ENCODE peak calls at places on chromosomes 13 and 19, in five cellular contexts. One of them, this sample, is unnamed.

GRCh38 chr13:79810671-79811070 is 329.7 kb downstream of the NDFIP2 start:
- DNase-seq in brain microvascular endothelial cell: peak
- DNase-seq in astrocyte of the spinal cord: peak
- DNase-seq in OCI-LY7: no peak
- DNase-seq in IMR-90: peak
- DNase-seq in this sample: no peak

GRCh38 chr13:25659091-25659502 is 287.3 kb downstream of the ATP8A2 start:
- DNase-seq in brain microvascular endothelial cell: no peak
- DNase-seq in astrocyte of the spinal cord: no peak
- DNase-seq in OCI-LY7: no peak
- DNase-seq in IMR-90: no peak
- DNase-seq in this sample: no peak

GRCh38 chr13:98707309-98707999 is 45.0 kb downstream of the SLC15A1 start:
- DNase-seq in brain microvascular endothelial cell: no peak
- DNase-seq in astrocyte of the spinal cord: no peak
- DNase-seq in OCI-LY7: peak
- DNase-seq in IMR-90: no peak
- DNase-seq in this sample: no peak

GRCh38 chr13:97117388-97117910 is 104.7 kb upstream of the MBNL2 start:
- DNase-seq in brain microvascular endothelial cell: no peak
- DNase-seq in astrocyte of the spinal cord: no peak
- DNase-seq in OCI-LY7: no peak
- DNase-seq in IMR-90: no peak
- DNase-seq in this sample: no peak

GRCh38 chr19:6519289-6519688 is 11.5 kb upstream of the TNFSF9 start:
- DNase-seq in brain microvascular endothelial cell: peak
- DNase-seq in astrocyte of the spinal cord: peak
- DNase-seq in OCI-LY7: no peak
- DNase-seq in IMR-90: peak
- DNase-seq in this sample: no peak

GRCh38 chr19:10567696-10568443 is 909 bp downstream of the CDKN2D start:
- DNase-seq in brain microvascular endothelial cell: no peak
- DNase-seq in astrocyte of the spinal cord: no peak
- DNase-seq in OCI-LY7: no peak
- DNase-seq in IMR-90: no peak
- DNase-seq in this sample: no peak

GRCh38 chr19:4474504-4475136 is 2.5 kb downstream of the HDGFL2 start:
- DNase-seq in brain microvascular endothelial cell: peak
- DNase-seq in astrocyte of the spinal cord: peak
- DNase-seq in OCI-LY7: peak
- DNase-seq in IMR-90: peak
- DNase-seq in this sample: no peak

GRCh38 chr19:10979950-10980349 is 19.1 kb downstream of the SMARCA4 start:
- DNase-seq in brain microvascular endothelial cell: no peak
- DNase-seq in astrocyte of the spinal cord: no peak
- DNase-seq in OCI-LY7: peak
- DNase-seq in IMR-90: no peak
- DNase-seq in this sample: peak

GRCh38 chr13:43786766-43787517 is at the start of gene ENOX1:
- DNase-seq in brain microvascular endothelial cell: peak
- DNase-seq in astrocyte of the spinal cord: peak
- DNase-seq in OCI-LY7: peak
- DNase-seq in IMR-90: peak
- DNase-seq in this sample: peak

GRCh38 chr13:89900104-89900760 is 1447.3 kb upstream of the MIR17HG start:
- DNase-seq in brain microvascular endothelial cell: no peak
- DNase-seq in astrocyte of the spinal cord: no peak
- DNase-seq in OCI-LY7: no peak
- DNase-seq in IMR-90: no peak
- DNase-seq in this sample: no peak

GRCh38 chr13:92317066-92317465 is 909.5 kb upstream of the GPC6 start:
- DNase-seq in brain microvascular endothelial cell: peak
- DNase-seq in astrocyte of the spinal cord: peak
- DNase-seq in OCI-LY7: no peak
- DNase-seq in IMR-90: peak
- DNase-seq in this sample: no peak

GRCh38 chr19:6760606-6761005 is 6.6 kb downstream of the SH2D3A start:
- DNase-seq in brain microvascular endothelial cell: no peak
- DNase-seq in astrocyte of the spinal cord: no peak
- DNase-seq in OCI-LY7: no peak
- DNase-seq in IMR-90: no peak
- DNase-seq in this sample: no peak

GRCh38 chr19:30565680-30566079 is 193.5 kb downstream of the ZNF536 start:
- DNase-seq in brain microvascular endothelial cell: no peak
- DNase-seq in astrocyte of the spinal cord: no peak
- DNase-seq in OCI-LY7: no peak
- DNase-seq in IMR-90: no peak
- DNase-seq in this sample: no peak

GRCh38 chr13:59672445-59672844 is 491.3 kb downstream of the DIAPH3 start:
- DNase-seq in brain microvascular endothelial cell: no peak
- DNase-seq in astrocyte of the spinal cord: no peak
- DNase-seq in OCI-LY7: no peak
- DNase-seq in IMR-90: no peak
- DNase-seq in this sample: no peak

GRCh38 chr19:19407640-19407933 is 2.1 kb downstream of the GATAD2A start:
- DNase-seq in brain microvascular endothelial cell: no peak
- DNase-seq in astrocyte of the spinal cord: no peak
- DNase-seq in OCI-LY7: peak
- DNase-seq in IMR-90: no peak
- DNase-seq in this sample: no peak
- H3K4me3 ChIP-seq in brain microvascular endothelial cell: peak
- H3K4me3 ChIP-seq in astrocyte of the spinal cord: peak
- H3K4me3 ChIP-seq in OCI-LY7: peak
- H3K4me3 ChIP-seq in IMR-90: peak
- H3K4me3 ChIP-seq in this sample: peak

DNA sequence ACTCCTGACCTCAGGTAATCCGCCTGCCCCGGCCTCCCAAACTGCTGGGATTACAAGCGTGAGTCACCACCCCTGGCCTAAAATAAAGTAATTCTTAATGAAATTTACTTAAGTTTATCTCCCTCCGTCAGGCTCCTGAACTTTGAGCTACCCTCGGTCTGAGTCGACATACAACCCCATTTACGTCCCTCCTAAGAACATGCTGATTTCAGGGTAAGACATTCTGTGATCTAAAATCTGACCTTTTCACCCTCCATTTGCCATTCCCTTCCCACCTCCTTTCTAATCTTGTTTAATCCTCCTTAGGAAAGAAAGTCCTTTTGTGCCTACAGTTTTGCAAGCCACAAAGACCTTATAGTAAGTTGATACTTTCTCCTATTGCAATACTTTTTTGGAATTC is 143.4 kb downstream of the ZNF737 start:
- DNase-seq in brain microvascular endothelial cell: no peak
- DNase-seq in astrocyte of the spinal cord: no peak
- DNase-seq in OCI-LY7: no peak
- DNase-seq in IMR-90: no peak
- DNase-seq in this sample: no peak
- H3K4me3 ChIP-seq in brain microvascular endothelial cell: no peak
- H3K4me3 ChIP-seq in astrocyte of the spinal cord: no peak
- H3K4me3 ChIP-seq in OCI-LY7: peak
- H3K4me3 ChIP-seq in IMR-90: no peak
- H3K4me3 ChIP-seq in this sample: no peak

DNA sequence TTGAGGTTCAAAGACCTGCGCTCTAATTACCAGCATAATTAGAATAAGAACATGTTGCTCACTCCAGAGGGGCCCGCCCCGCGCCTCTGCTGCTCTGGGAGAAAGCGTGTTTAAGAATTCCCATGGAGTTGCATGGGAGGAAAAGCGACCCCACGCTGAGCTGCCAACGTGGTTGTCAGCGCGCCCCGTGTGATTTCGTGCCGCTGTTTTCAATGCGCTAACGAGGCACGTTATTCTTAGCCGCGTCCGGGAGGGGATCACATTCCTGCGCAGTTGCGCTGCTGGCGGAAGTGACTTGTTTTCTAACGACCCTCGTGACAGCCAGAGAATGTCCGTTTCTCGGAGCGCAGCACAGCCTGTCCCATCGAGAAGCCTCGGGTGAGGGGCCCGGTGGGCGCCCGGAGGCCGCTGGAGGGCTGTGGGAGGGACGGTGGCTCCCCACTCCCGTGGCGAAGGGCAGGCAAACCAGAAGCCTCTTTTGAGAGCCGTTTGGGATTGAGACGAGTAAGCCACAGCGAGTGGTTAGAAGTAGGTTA is 173.8 kb upstream of the SOX1 start:
- DNase-seq in brain microvascular endothelial cell: peak
- DNase-seq in astrocyte of the spinal cord: no peak
- DNase-seq in OCI-LY7: no peak
- DNase-seq in IMR-90: no peak
- DNase-seq in this sample: no peak
- H3K4me3 ChIP-seq in brain microvascular endothelial cell: peak
- H3K4me3 ChIP-seq in astrocyte of the spinal cord: no peak
- H3K4me3 ChIP-seq in OCI-LY7: no peak
- H3K4me3 ChIP-seq in IMR-90: no peak
- H3K4me3 ChIP-seq in this sample: no peak

GRCh38 chr13:67175836-67176235 is 54.3 kb downstream of the PCDH9 start:
- DNase-seq in brain microvascular endothelial cell: no peak
- DNase-seq in astrocyte of the spinal cord: no peak
- DNase-seq in OCI-LY7: no peak
- DNase-seq in IMR-90: no peak
- DNase-seq in this sample: no peak
- H3K4me3 ChIP-seq in brain microvascular endothelial cell: no peak
- H3K4me3 ChIP-seq in astrocyte of the spinal cord: no peak
- H3K4me3 ChIP-seq in OCI-LY7: no peak
- H3K4me3 ChIP-seq in IMR-90: no peak
- H3K4me3 ChIP-seq in this sample: no peak